ENCODE peak calls at places on chromosomes 12 and 14, in seven cellular contexts. K is esophagus squamous epithelium; W is heart left ventricle; D is A549; H is GM23338; Q is CD8-positive, alpha-beta memory T cell; S is endodermal cell. C is an unnamed sample.

GRCh38 chr12:69583203-69583602 is 2.1 kb upstream of the CCT2 start:
- DNase-seq in K (no peak), S (peak), H (peak), Q (no peak), D (no peak), W (no peak), C (peak)

GRCh38 chr12:26691234-26691970 is 141.6 kb downstream of the ITPR2 start:
- DNase-seq in K (no peak), W (no peak), S (peak), H (peak), D (peak), Q (no peak), C (no peak)

GRCh38 chr14:77120771-77121743 is 20.5 kb downstream of the ZDHHC22 start:
- DNase-seq in S (peak), Q (peak), W (no peak), H (no peak), K (no peak), D (no peak), C (no peak)

GRCh38 chr12:104602901-104603300 is 146.2 kb downstream of the CHST11 start:
- DNase-seq in Q (no peak), H (no peak), D (no peak), W (no peak), K (no peak), S (no peak), C (no peak)

GRCh38 chr14:55388160-55388559 is 23.5 kb downstream of the ATG14 start:
- DNase-seq in Q (no peak), K (no peak), S (no peak), D (no peak), H (no peak), W (no peak), C (no peak)

GRCh38 chr12:66288121-66288520 is 14.2 kb upstream of the HELB start:
- DNase-seq in H (no peak), S (no peak), Q (peak), W (no peak), K (no peak), D (no peak), C (no peak)

GRCh38 chr12:111406474-111407370 is 999 bp downstream of the SH2B3 start:
- DNase-seq in Q (peak), D (no peak), K (no peak), H (no peak), S (peak), W (peak), C (peak)

GRCh38 chr12:10285919-10286318 is 21.8 kb upstream of the KLRD1 start:
- DNase-seq in K (no peak), W (no peak), S (no peak), Q (no peak), D (no peak), H (no peak), C (no peak)

GRCh38 chr12:54287316-54288157 is 7.0 kb downstream of the HNRNPA1 start:
- DNase-seq in S (peak), Q (no peak), H (peak), K (no peak), D (no peak), W (no peak), C (no peak)

GRCh38 chr14:77140937-77141591 is 527 bp downstream of the ZDHHC22 start:
- DNase-seq in K (no peak), D (peak), S (peak), H (peak), Q (no peak), W (no peak), C (peak)

GRCh38 chr12:66176525-66176924 is 6.7 kb upstream of the TMBIM4 start:
- DNase-seq in Q (no peak), D (no peak), W (no peak), H (no peak), K (no peak), S (no peak), C (no peak)

GRCh38 chr14:74586681-74587362 is 25.2 kb downstream of the LTBP2 start:
- DNase-seq in D (no peak), W (no peak), Q (no peak), K (no peak), S (no peak), H (no peak), C (no peak)

GRCh38 chr12:103482365-103482764 is 13.4 kb downstream of the C12orf42 start:
- DNase-seq in S (no peak), K (no peak), Q (no peak), W (no peak), D (no peak), H (no peak), C (no peak)

DNA sequence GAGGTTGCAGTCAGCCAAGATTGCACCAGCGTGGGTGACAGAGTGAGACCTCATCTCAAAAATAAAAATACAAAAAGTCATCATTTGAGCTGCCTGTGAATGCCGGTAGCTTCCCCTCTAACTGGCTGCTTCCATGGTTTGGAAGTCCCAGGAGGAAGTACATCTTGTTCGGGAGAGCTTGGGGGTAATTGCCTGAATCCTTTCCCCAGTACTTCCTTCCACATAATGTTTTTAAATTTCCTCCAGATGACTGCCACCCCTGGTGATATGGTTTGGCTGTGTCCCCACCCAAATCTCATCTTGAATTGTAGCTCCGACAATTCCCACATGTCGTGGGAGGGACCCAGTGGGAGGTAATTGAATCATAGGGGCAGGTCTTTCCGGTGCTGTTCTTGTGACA is 87.3 kb downstream of the SPRING1 start:
- DNase-seq in H (no peak), Q (no peak), S (no peak), W (no peak), K (no peak), D (no peak), C (no peak)
- H3K4me3 ChIP-seq in H (no peak), Q (no peak), S (no peak), W (no peak), K (no peak), D (no peak), C (no peak)

GRCh38 chr12:15800278-15800677 is 11.1 kb upstream of the EPS8 start:
- DNase-seq in Q (no peak), D (no peak), K (no peak), S (no peak), W (no peak), H (no peak), C (no peak)

GRCh38 chr12:15797818-15798217 is 8.6 kb upstream of the EPS8 start:
- DNase-seq in W (no peak), S (no peak), H (no peak), Q (no peak), D (no peak), K (no peak), C (no peak)

GRCh38 chr12:15796493-15797141 is 7.4 kb upstream of the EPS8 start:
- DNase-seq in S (no peak), W (no peak), H (no peak), Q (no peak), D (no peak), K (no peak), C (no peak)

GRCh38 chr12:15806826-15807225 is 17.6 kb upstream of the EPS8 start:
- DNase-seq in Q (no peak), W (no peak), S (no peak), K (no peak), H (no peak), D (no peak), C (no peak)

GRCh38 chr12:15801770-15802393 is 12.7 kb upstream of the EPS8 start:
- DNase-seq in S (no peak), K (no peak), W (no peak), H (no peak), D (no peak), Q (no peak), C (no peak)
- H3K4me3 ChIP-seq in S (no peak), K (no peak), W (no peak), H (no peak), D (no peak), Q (no peak), C (no peak)

GRCh38 chr14:30142216-30142615 is 214.6 kb upstream of the PRKD1 start:
- DNase-seq in Q (no peak), D (no peak), K (no peak), H (no peak), S (no peak), W (no peak), C (no peak)

GRCh38 chr14:30138517-30138916 is 210.9 kb upstream of the PRKD1 start:
- DNase-seq in Q (no peak), K (no peak), S (no peak), W (no peak), H (no peak), D (no peak), C (no peak)

GRCh38 chr14:30143617-30144016 is 216.0 kb upstream of the PRKD1 start:
- DNase-seq in K (no peak), S (no peak), H (no peak), D (no peak), W (no peak), Q (no peak), C (no peak)
- H3K4me3 ChIP-seq in K (no peak), S (no peak), H (no peak), D (no peak), W (no peak), Q (no peak), C (no peak)

GRCh38 chr14:104977008-104977680 is 1.0 kb downstream of the AHNAK2 start:
- DNase-seq in K (no peak), H (no peak), W (no peak), S (no peak), D (no peak), Q (no peak), C (no peak)
- H3K4me3 ChIP-seq in K (peak), H (peak), W (peak), S (peak), D (peak), Q (no peak), C (peak)

DNA sequence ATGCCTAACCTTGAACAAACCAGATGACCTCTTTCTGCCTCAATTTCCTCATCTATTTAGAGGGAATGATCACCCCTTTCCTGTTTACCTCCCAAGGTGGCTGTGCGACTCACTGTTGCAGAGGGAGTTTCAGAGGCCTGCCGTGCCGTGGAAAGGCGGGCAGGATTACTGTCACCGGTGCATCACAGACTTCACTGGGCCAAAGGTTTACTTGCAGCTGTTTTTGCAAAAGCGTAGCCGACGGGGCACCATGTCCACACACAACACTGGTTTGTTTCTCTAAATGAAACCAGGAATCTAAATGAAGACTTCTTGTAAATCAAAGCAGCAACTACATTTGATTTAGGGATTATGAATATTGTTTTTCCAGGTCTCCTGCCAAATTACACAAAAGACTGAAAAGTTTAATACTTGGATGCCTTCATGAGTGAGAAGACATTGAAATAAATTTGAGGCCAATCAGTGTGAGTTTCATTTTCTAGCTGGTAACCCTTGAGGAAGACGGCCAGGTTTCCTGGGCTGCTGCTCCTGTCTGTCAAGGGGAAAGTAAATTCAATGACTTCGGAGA is 696.1 kb upstream of the TMEM132C start:
- DNase-seq in S (no peak), Q (no peak), W (no peak), H (no peak), D (no peak), K (no peak), C (no peak)
- H3K4me3 ChIP-seq in S (no peak), Q (no peak), W (no peak), H (no peak), D (no peak), K (no peak), C (no peak)

DNA sequence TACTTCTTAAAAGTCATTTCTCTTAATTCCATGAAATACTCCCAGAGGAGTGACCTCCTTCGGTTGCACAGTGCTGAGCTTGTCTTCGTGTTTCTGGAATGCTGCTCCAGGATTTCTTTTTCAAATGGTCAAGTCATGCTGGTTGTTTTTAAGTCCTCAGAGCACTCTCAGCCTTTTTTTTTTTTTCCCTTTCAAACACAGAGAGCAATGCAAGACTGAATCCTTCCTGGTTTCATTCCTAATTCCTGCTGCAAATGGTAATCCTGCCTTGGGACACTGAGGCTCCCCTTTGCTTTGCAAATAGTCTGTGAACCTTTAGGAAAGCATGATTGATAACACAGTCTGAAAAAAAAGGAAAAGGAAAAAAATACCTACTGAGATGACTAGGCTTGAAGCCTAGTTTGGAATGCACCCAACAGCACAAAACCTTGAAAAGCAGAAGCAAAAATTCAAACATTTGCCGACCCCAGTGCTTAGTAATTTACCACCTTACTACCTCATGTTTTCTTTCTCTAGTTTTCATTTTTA is 233.1 kb upstream of the DAAM1 start:
- DNase-seq in D (no peak), S (peak), K (no peak), H (peak), Q (no peak), W (no peak), C (no peak)
- H3K4me3 ChIP-seq in D (no peak), S (no peak), K (no peak), H (no peak), Q (no peak), W (no peak), C (no peak)

DNA sequence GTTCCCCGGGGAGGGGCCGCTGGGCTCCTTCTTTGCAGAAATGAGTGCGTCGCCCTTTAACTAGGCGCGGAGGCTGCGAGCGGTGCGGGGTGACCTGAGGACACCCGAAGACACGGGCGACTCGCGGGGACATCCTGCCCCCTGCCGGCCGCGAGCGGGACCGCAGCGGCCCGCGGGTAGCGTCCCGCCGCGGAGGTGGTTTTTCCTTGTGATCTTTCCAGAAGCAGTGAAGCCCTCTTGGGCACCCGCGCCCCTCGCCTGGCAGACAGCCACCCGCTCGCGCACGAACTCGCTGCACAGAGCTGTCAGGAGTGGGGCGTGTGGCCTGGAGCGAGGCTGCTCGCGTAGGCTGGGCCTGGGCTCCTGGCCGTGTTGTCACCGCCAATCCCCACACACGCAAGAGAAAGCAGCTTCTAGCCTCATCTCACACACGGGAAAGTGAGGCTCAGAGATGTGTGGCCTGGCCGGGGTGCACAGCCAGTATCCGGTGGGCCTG is 67.2 kb downstream of the DIO3 start:
- DNase-seq in D (peak), H (peak), W (peak), Q (peak), S (peak), K (no peak), C (peak)
- H3K4me3 ChIP-seq in D (no peak), H (peak), W (peak), Q (no peak), S (no peak), K (peak), C (no peak)

C was measured in H7.